ENCODE peak calls at places on chromosomes 3 and 15, in ten cellular contexts. E is PC-3, I is heart left ventricle, Z is upper lobe of right lung, T is GM06990, A is gastrocnemius medialis, Q is heart right ventricle, V is progenitor cell of endocrine pancreas, D is HFFc6, S is right lobe of liver. F is an unnamed sample.
A peak's percentile ranks its signal among the peaks of the same experiment; 100 is the strongest.

GRCh38 chr3:23442598-23443383 is 239.7 kb downstream of the UBE2E2 start:
- DNase-seq in Q (no peak), T (no peak), V (no peak), D (peak; percentile 42), I (no peak), E (peak; percentile 25), S (no peak), A (no peak), Z (no peak), F (no peak)

GRCh38 chr3:172592898-172593669 is 69.9 kb upstream of the TNFSF10 start:
- DNase-seq in A (no peak), I (no peak), V (no peak), Z (no peak), S (no peak), T (no peak), Q (no peak), D (no peak), E (no peak), F (no peak)

GRCh38 chr3:107643038-107643883 is 120.5 kb downstream of the BBX start:
- DNase-seq in Z (no peak), S (no peak), V (no peak), E (peak; percentile 31), A (no peak), Q (no peak), D (no peak), I (no peak), T (no peak), F (no peak)

GRCh38 chr3:30408105-30408557 is 198.3 kb upstream of the TGFBR2 start:
- DNase-seq in E (peak; percentile 93), S (no peak), D (no peak), Q (no peak), T (no peak), A (no peak), Z (no peak), V (no peak), I (no peak), F (no peak)

GRCh38 chr15:69159805-69160140 is 662 bp upstream of the GLCE start:
- DNase-seq in Q (no peak), A (no peak), V (no peak), T (no peak), I (no peak), D (no peak), S (no peak), Z (no peak), E (no peak), F (no peak)

GRCh38 chr3:169454823-169455222 is 208.7 kb downstream of the MECOM start:
- DNase-seq in S (no peak), D (peak; percentile 38), Q (no peak), Z (no peak), E (peak; percentile 82), I (no peak), T (no peak), A (no peak), V (no peak), F (no peak)

GRCh38 chr3:125051715-125052581 is 3.8 kb downstream of the HEG1 start:
- DNase-seq in D (peak; percentile 86), A (peak; percentile 38), S (no peak), E (peak; percentile 68), V (no peak), Q (peak; percentile 67), Z (no peak), T (peak; percentile 67), I (peak; percentile 67), F (no peak)

GRCh38 chr3:143727391-143727790 is 120.9 kb downstream of the SLC9A9 start:
- DNase-seq in S (no peak), A (no peak), T (no peak), V (no peak), I (no peak), D (no peak), Z (no peak), E (peak; percentile 18), Q (no peak), F (no peak)

GRCh38 chr15:40756938-40757337 is 1.9 kb upstream of the RMDN3 start:
- DNase-seq in Z (no peak), T (no peak), D (no peak), A (no peak), I (no peak), V (no peak), S (no peak), Q (no peak), E (no peak), F (no peak)

GRCh38 chr3:125302932-125303331 is 72.2 kb downstream of the ZNF148 start:
- DNase-seq in I (no peak), Q (no peak), T (no peak), D (no peak), V (no peak), E (no peak), S (no peak), Z (no peak), A (no peak), F (no peak)

GRCh38 chr3:40718209-40718608 is 193.4 kb downstream of the ZNF621 start:
- DNase-seq in Q (no peak), S (no peak), A (no peak), V (no peak), D (no peak), I (no peak), Z (no peak), E (no peak), T (no peak), F (no peak)

GRCh38 chr3:40718681-40719080 is 193.9 kb downstream of the ZNF621 start:
- DNase-seq in A (no peak), Z (no peak), I (no peak), S (no peak), E (no peak), Q (no peak), T (peak; percentile 35), V (no peak), D (no peak), F (no peak)

GRCh38 chr3:40720351-40720750 is 195.6 kb downstream of the ZNF621 start:
- DNase-seq in V (no peak), D (no peak), T (no peak), I (no peak), E (no peak), S (no peak), Z (no peak), A (no peak), Q (no peak), F (no peak)

GRCh38 chr3:40720863-40721262 is 196.1 kb downstream of the ZNF621 start:
- DNase-seq in S (no peak), E (no peak), Q (no peak), T (no peak), Z (no peak), A (no peak), V (no peak), I (no peak), D (no peak), F (no peak)

DNA sequence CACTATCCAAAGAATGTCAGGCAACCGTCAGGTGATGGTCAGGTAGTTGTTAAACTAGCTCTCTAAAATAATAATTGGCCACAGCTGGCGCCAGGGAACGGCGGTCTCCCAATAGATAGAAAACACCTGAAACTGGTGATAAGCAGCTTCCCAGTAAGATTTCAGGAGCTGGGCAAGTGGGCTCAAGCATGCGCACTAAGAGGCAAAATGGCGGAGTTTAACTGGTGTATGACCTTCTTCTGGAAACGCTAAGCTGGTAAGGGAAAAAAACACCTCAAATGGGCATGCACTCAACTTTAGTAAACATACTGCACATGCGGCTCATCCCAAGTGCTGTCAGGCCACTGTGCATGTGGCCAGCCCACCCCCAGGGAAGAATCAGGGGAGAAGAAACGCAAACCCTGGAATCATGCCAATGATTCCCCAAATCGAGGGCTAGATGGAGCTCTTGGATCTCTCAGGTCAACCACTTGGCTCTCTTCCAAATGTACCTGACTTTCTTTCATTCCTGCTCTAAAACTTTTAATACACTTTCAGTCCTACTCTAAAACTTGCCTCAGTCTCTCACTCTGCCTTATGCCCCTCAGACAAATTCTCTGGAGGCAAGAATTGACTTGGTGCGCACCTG is 195.0 kb downstream of the ZNF621 start:
- DNase-seq in V (no peak), D (no peak), Z (no peak), T (no peak), Q (no peak), S (peak; percentile 50), A (no peak), E (peak; percentile 67), I (no peak), F (no peak)
- TF ChIP-seq CTCF in V (peak; percentile 29), D (no peak), Z (peak; percentile 39), T (no peak), Q (peak; percentile 66), S (peak; percentile 57), A (no peak), E (peak; percentile 56), I (peak; percentile 40), F (peak; percentile 16)

DNA sequence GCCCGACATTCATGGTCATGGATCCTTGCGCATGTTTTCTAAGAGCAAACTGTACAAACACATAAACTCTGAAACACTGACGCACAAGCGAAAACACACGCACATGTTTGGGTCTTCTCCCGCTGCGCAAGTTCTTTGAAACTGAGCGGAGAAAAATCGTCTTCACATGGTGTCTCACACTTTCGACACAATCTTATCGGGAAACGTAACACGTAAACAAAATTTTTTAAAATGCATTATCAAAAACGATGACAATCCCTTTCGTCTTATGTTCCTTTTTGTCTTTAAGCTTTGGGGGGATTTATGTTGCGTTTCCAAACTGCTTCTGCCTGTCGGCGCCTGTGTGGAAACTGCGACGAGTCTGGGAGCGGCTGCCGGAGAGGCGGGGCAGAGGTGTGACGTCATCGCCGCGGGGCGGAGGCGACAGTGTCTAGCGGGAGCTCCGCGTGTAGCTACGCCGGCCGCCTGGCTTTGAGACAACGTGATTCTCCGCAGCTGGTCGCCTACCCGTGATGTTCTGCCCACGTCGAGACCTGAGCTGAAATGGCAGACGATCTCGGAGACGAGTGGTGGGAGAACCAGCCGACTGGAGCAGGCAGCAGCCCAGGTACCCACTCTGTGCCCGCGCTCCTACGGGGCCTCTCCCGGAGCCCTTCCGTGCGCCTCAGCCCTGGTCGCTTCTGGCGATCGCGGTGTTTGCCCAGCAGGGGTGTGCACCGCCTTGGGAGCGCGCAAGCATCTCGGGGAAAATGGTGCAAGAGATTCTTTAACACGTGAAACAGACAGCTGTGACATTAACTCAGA is at the start of gene CMSS1:
- DNase-seq in T (peak; percentile 96), V (peak; percentile 87), E (peak; percentile 93), A (peak; percentile 92), Z (peak; percentile 98), S (peak; percentile 96), I (peak; percentile 94), D (peak; percentile 92), Q (peak; percentile 96), F (peak; percentile 25)
- TF ChIP-seq CTCF in T (no peak), V (peak; percentile 30), E (peak; percentile 28), A (peak; percentile 47), Z (peak; percentile 37), S (no peak), I (no peak), D (peak; percentile 63), Q (peak; percentile 18), F (no peak)

GRCh38 chr15:48717458-48717857 is 71.9 kb upstream of the FBN1 start:
- DNase-seq in V (no peak), T (no peak), D (peak; percentile 43), I (no peak), Z (no peak), A (no peak), Q (no peak), E (peak; percentile 44), S (no peak), F (no peak)
- TF ChIP-seq CTCF in V (no peak), T (no peak), D (peak; percentile 79), I (no peak), Z (no peak), A (no peak), Q (no peak), E (peak; percentile 53), S (peak; percentile 31), F (peak; percentile 2)

DNA sequence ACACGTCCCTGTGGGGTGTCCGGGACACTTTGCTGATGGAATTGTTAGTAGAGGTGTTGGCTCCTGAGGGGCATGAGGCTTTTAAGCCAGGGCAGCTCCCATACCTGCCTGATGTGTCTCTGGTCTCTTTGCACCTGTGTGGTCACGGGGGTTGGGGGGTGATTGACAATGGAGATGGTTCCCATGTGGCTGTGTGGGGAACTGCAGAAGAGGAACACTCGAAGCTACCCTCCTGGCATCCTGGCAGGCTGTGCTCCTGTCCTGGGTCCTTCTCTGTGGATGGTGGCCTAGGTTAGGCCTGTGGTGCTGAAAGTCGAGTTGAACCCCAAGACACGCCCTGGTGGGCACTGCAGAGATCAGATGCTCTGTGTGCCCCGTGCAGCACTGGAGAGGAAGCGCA is 73.4 kb downstream of the HMCES start:
- DNase-seq in T (no peak), E (peak; percentile 2), I (no peak), V (no peak), S (no peak), Q (no peak), Z (no peak), D (no peak), A (no peak), F (no peak)
- TF ChIP-seq CTCF in T (peak; percentile 32), E (peak; percentile 31), I (no peak), V (peak; percentile 26), S (no peak), Q (no peak), Z (no peak), D (peak; percentile 63), A (no peak), F (no peak)

F was measured in D721Med.